ENCODE peak calls at places on chromosomes 13 and 19, in six cellular contexts. L, Q, X, R, U and E are unnamed samples.

GRCh38 chr13:43786766-43787517 is at the start of gene ENOX1:
- DNase-seq in L (peak; percentile 70), Q (peak; percentile 81), X (no peak), R (no peak), U (no peak), E (peak; percentile 24)

GRCh38 chr13:80215368-80215767 is 125.6 kb downstream of the SPRY2 start:
- DNase-seq in L (no peak), Q (no peak), X (peak; percentile 60), R (no peak), U (no peak), E (no peak)

GRCh38 chr19:28883241-28883693 is 329.7 kb downstream of the UQCRFS1 start:
- DNase-seq in L (no peak), Q (no peak), X (no peak), R (no peak), U (no peak), E (no peak)

GRCh38 chr19:52585101-52585500 is 15.0 kb downstream of the ZNF701 start:
- DNase-seq in L (no peak), Q (no peak), X (no peak), R (no peak), U (no peak), E (no peak)

GRCh38 chr19:16041571-16042386 is 34.5 kb upstream of the TPM4 start:
- DNase-seq in L (peak; percentile 91), Q (no peak), X (no peak), R (peak; percentile 60), U (peak; percentile 95), E (no peak)

GRCh38 chr19:27780367-27781065 is 1432.4 kb downstream of the UQCRFS1 start:
- DNase-seq in L (no peak), Q (no peak), X (no peak), R (no peak), U (no peak), E (no peak)

GRCh38 chr13:31522431-31522830 is 216.9 kb upstream of the RXFP2 start:
- DNase-seq in L (no peak), Q (no peak), X (no peak), R (no peak), U (no peak), E (no peak)

GRCh38 chr13:60303166-60303565 is 93.9 kb upstream of the TDRD3 start:
- DNase-seq in L (no peak), Q (no peak), X (no peak), R (no peak), U (no peak), E (no peak)

GRCh38 chr19:29587518-29587986 is 18.5 kb upstream of the POP4 start:
- DNase-seq in L (peak; percentile 83), Q (no peak), X (peak; percentile 10), R (peak; percentile 28), U (peak; percentile 14), E (no peak)